ENCODE peak calls at places on chromosomes 16 and 17, in four cellular contexts. U is psoas muscle, X is transverse colon, O is heart right ventricle. Z is an unnamed sample.
A peak's percentile ranks its signal among the peaks of the same experiment; 100 is the strongest.

GRCh38 chr17:31678431-31678830 is 180.6 kb downstream of the COPRS start:
- DNase-seq in U (peak; percentile 59), O (no peak), X (no peak), Z (no peak)

GRCh38 chr16:12964466-12964865 is 63.1 kb downstream of the SHISA9 start:
- DNase-seq in U (no peak), O (no peak), X (no peak), Z (no peak)

GRCh38 chr17:39209317-39210092 is 9.4 kb downstream of the RPL19 start:
- DNase-seq in X (peak; percentile 70), O (peak; percentile 68), U (peak; percentile 85), Z (no peak)

GRCh38 chr17:44820631-44821196 is 9.4 kb downstream of the GJC1 start:
- DNase-seq in O (no peak), U (no peak), X (no peak), Z (peak; percentile 98)

GRCh38 chr16:70162041-70162451 is 11.5 kb upstream of the CLEC18C start:
- DNase-seq in X (no peak), U (no peak), O (no peak), Z (peak; percentile 18)

GRCh38 chr17:44187131-44187899 is 543 bp downstream of the TMUB2 start:
- DNase-seq in X (no peak), U (no peak), O (no peak), Z (no peak)

GRCh38 chr16:67844441-67844840 is 2.3 kb upstream of the NUTF2 start:
- DNase-seq in U (no peak), X (no peak), O (no peak), Z (no peak)

GRCh38 chr16:17847234-17847795 is 376.6 kb upstream of the XYLT1 start:
- DNase-seq in U (no peak), X (no peak), O (no peak), Z (no peak)

GRCh38 chr16:1708768-1709180 is 2.8 kb downstream of the MAPK8IP3 start:
- DNase-seq in U (peak; percentile 64), X (no peak), O (peak; percentile 41), Z (no peak)

GRCh38 chr16:1447965-1448364 is 3.6 kb upstream of the CCDC154 start:
- DNase-seq in O (no peak), X (no peak), U (no peak), Z (no peak)

GRCh38 chr17:8019161-8019560 is 16.7 kb downstream of the GUCY2D start:
- DNase-seq in X (no peak), U (no peak), O (no peak), Z (no peak)

GRCh38 chr16:82999711-83000110 is 372.9 kb downstream of the CDH13 start:
- DNase-seq in U (no peak), O (no peak), X (no peak), Z (no peak)

GRCh38 chr16:1510941-1511351 is 17.8 kb downstream of the TELO2 start:
- DNase-seq in U (no peak), X (no peak), O (no peak), Z (no peak)

GRCh38 chr16:58582971-58583765 is 46.5 kb downstream of the CNOT1 start:
- DNase-seq in X (no peak), O (no peak), U (no peak), Z (no peak)

GRCh38 chr17:47676510-47676909 is 17.5 kb upstream of the TBKBP1 start:
- DNase-seq in O (no peak), X (no peak), U (no peak), Z (no peak)

GRCh38 chr16:2090819-2091721 is 43.3 kb downstream of the TSC2 start:
- DNase-seq in X (peak; percentile 93), U (peak; percentile 78), O (peak; percentile 43), Z (no peak)

GRCh38 chr17:29124135-29124930 is 55.9 kb downstream of the MYO18A start:
- DNase-seq in X (no peak), O (peak; percentile 71), U (no peak), Z (no peak)

GRCh38 chr17:1709403-1709891 is 730 bp downstream of the TLCD2 start:
- DNase-seq in O (no peak), X (no peak), U (peak; percentile 54), Z (no peak)

GRCh38 chr17:73722163-73722562 is 77.9 kb upstream of the SDK2 start:
- DNase-seq in O (no peak), U (no peak), X (no peak), Z (no peak)

GRCh38 chr16:81705261-81705660 is 73.8 kb upstream of the PLCG2 start:
- DNase-seq in X (no peak), O (no peak), U (no peak), Z (no peak)

DNA sequence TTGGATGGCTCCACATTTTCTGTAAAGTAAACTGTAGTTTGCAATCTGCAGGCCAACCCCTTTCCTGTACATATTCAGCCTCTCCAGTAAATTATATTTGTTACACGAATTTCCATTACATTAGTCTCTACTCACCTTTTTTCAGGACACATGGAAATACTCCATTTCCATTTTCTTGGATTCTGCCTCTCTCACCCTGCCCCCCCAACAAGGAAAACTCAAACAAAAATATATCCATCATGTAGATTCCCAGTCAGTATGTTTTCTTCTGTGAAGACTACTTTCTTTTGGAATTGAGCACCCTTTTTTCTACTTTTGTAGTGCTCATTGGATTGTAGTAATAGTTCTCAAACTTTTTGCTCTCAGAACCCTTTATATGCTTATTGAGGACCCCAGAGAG is 2.9 kb downstream of the PPM1D start:
- DNase-seq in O (no peak), X (no peak), U (no peak), Z (no peak)
- H3K4me3 ChIP-seq in O (no peak overlapping the region), X (peak overlapping the region; percentile 94), U (peak overlapping the region; percentile 97), Z (peak overlapping the region; percentile 87)

DNA sequence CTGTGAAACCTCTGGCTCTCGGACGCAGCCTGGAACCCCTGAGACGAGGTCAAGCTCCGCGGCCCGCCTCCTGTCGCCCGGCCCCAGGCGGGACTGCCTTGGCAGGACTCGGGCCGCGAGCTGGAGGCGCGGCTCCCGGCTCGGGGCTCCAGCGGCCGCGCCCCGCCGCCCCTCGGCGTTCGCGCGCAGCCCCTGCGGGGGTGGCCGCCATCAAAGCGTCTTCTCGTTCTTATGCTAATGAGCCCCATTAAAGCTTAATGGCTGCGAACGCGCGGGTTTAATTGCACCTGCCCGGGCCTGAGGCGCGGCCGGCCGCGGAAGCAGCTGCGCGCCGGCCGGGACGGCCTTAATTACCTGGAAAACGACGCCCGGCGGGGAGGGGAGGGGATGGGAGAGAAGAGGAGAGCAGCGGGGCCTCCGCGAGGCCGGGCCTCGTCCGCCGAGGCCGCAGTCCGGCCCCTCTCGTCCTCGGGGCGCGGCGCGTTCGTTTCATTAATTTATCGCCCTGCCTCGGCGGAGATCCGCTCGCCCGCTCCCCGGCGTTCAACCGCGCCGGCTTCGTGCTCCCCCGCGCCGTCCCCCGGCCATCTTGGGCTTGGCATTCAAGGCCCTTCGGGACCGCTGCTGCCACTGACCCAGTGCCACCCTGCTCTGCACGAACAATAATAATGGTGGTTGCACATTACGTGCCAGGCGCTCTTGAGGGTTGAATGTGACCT is 19.2 kb downstream of the RAI1 start:
- DNase-seq in O (no peak), U (no peak), X (peak; percentile 52), Z (no peak)
- H3K4me3 ChIP-seq in O (no peak overlapping the region), U (peak overlapping the region; percentile 53), X (peak overlapping the region; percentile 33), Z (no peak overlapping the region)

DNA sequence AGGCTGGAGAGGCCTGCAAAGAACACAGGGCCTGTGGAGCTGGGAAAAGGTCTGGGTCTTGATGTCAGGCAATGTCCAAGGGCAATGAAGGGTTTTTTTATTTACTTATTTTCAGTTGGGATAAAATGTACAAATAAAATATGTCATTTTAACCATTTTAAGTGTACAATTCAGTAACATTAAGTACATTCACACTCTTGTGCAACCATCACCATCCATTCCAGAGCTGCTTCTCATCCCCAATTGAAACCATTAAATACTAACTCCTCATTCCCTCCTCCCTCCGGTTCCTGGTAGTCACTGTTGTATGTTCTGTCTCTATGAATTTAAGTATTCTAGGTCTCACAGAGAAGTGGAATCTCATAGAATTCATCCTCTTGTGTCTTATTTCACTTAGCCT is 444.7 kb downstream of the HS3ST3B1 start:
- DNase-seq in O (no peak), X (no peak), U (no peak), Z (no peak)
- H3K4me3 ChIP-seq in O (no peak overlapping the region), X (no peak overlapping the region), U (no peak overlapping the region), Z (no peak overlapping the region)

GRCh38 chr17:79951361-79952264 is 84.1 kb downstream of the TBC1D16 start:
- DNase-seq in X (no peak), U (no peak), O (peak; percentile 51), Z (peak; percentile 54)

GRCh38 chr17:79948918-79949645 is 86.6 kb downstream of the TBC1D16 start:
- DNase-seq in U (no peak), O (no peak), X (no peak), Z (no peak)

GRCh38 chr17:79949646-79950292 is 85.9 kb downstream of the TBC1D16 start:
- DNase-seq in X (no peak), U (no peak), O (no peak), Z (no peak)

GRCh38 chr17:79950711-79951110 is 85.0 kb downstream of the TBC1D16 start:
- DNase-seq in X (no peak), U (no peak), O (no peak), Z (no peak)

DNA sequence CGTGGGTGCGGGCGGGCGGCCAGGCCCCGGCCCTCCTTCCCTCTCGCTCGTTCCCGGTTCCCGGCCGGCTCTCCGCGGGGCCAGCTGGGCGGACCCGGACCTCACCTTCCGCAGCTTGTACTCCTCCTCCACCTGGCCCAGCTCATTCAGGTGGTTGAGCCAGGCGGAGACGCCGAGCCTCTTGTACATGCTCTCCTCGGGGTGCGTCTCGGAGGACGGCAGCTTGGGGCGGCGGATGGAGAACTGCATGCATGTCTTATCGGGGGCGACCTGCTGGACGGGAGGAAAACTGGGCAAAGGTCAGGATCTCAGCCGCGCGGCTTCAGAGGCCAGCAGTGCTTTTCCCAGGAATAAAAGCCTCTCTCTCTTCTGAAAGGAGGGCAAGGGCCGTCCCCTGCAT is 85.4 kb downstream of the TBC1D16 start:
- DNase-seq in X (no peak), O (no peak), U (no peak), Z (no peak)
- H3K4me3 ChIP-seq in X (no peak overlapping the region), O (no peak overlapping the region), U (no peak overlapping the region), Z (no peak overlapping the region)

GRCh38 chr17:63997341-63998048 is 656 bp upstream of the PRR29 start:
- DNase-seq in O (peak; percentile 53), U (no peak), X (no peak), Z (no peak)
- H3K4me3 ChIP-seq in O (peak overlapping the region; percentile 41), U (peak overlapping the region; percentile 64), X (peak overlapping the region; percentile 46), Z (peak overlapping the region; percentile 77)

Z was measured in retinal pigment epithelial cell.